ENCODE peak calls at places on chromosomes 6 and 20, in five cellular contexts. L is body of pancreas, Z is A549, A is cardiac fibroblast, K is foreskin fibroblast. D is an unnamed sample.

GRCh38 chr20:48626938-48627736 is 200.7 kb downstream of the PREX1 start:
- DNase-seq in K (no peak), L (no peak), A (no peak), Z (no peak), D (no peak)

GRCh38 chr6:26034901-26035300 is 52.3 kb upstream of the HFE start:
- DNase-seq in Z (no peak), A (no peak), K (no peak), L (no peak), D (no peak)

GRCh38 chr6:9583946-9584345 is 830.9 kb downstream of the TFAP2A start:
- DNase-seq in L (no peak), A (no peak), K (peak; percentile 23), Z (no peak), D (no peak)

GRCh38 chr20:18986895-18987580 is 173.5 kb downstream of the SCP2D1 start:
- DNase-seq in K (no peak), Z (no peak), L (no peak), A (no peak), D (no peak)

GRCh38 chr6:39439342-39440038 is 117.0 kb upstream of the KCNK16 start:
- DNase-seq in Z (no peak), L (no peak), A (no peak), K (no peak), D (no peak)

GRCh38 chr6:119328866-119329806 is 20.4 kb downstream of the MAN1A1 start:
- DNase-seq in A (no peak), L (no peak), Z (no peak), K (no peak), D (no peak)

GRCh38 chr20:24906806-24907205 is 42.3 kb upstream of the CST7 start:
- DNase-seq in Z (no peak), L (no peak), K (no peak), A (no peak), D (no peak)

GRCh38 chr6:37696841-37697735 is 595 bp downstream of the MDGA1 start:
- DNase-seq in L (peak; percentile 35), A (no peak), K (no peak), Z (peak; percentile 24), D (peak; percentile 22)

GRCh38 chr20:20498081-20498861 is 130.4 kb downstream of the INSM1 start:
- DNase-seq in A (no peak), Z (no peak), L (no peak), K (peak; percentile 12), D (peak; percentile 14)

GRCh38 chr6:39821014-39821738 is 29.0 kb downstream of the DAAM2 start:
- DNase-seq in L (no peak), K (no peak), A (no peak), Z (no peak), D (no peak)

GRCh38 chr6:112936476-112936875 is 589.3 kb downstream of the RFPL4B start:
- DNase-seq in L (no peak), Z (no peak), A (peak; percentile 58), K (peak; percentile 86), D (peak; percentile 79)

GRCh38 chr6:5359413-5359812 is 98.1 kb downstream of the FARS2 start:
- DNase-seq in K (no peak), A (no peak), L (peak; percentile 10), Z (no peak), D (no peak)

GRCh38 chr6:170448745-170449144 is 104.4 kb downstream of the PSMB1 start:
- DNase-seq in Z (no peak), L (no peak), K (no peak), A (no peak), D (no peak)

DNA sequence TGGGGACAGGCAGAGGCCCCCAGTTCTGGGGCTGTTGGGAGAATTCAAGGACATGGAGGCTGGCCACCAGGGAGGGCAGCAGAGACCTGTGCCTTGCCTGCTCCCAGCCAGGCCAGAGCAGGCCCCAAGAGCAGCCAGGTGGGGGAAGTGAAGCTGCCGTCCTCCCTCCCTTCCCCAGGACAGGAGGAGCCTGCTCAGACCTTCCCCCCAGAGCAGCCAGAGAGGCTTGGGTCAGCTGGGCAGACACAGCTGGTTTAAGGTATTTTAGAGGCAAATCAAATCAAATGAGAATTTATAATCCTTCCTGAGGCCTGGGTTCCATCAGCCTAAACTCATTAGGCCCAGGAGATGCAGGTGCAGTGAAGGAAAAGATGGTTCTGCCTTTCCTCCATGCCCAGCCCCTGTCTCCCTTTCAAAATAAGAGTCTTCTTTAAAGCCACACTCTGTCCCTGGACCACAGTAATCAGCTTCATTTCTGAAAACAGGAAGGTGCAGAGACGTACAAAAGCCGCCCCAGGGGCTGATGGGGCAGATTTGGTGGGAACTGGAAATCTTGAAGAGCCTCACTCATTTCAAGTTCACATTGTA is 21.7 kb downstream of the BMP7 start:
- DNase-seq in Z (no peak), K (no peak), L (no peak), A (no peak), D (no peak)
- TF ChIP-seq CTCF in Z (no peak), K (no peak), L (no peak), A (no peak), D (no peak)

GRCh38 chr6:116512155-116512559 is 718 bp downstream of the CALHM5 start:
- DNase-seq in Z (no peak), A (peak; percentile 34), L (no peak), K (no peak), D (no peak)
- H3K4me3 ChIP-seq in Z (no peak overlapping the region), A (peak overlapping the region; percentile 62), L (no peak overlapping the region), K (peak overlapping the region; percentile 64), D (peak overlapping the region; percentile 50)

GRCh38 chr20:10774357-10774943 is 100.7 kb upstream of the JAG1 start:
- DNase-seq in Z (no peak), K (no peak), A (no peak), L (no peak), D (no peak)
- TF ChIP-seq CTCF in Z (no peak), K (no peak), A (no peak), L (no peak), D (no peak)

DNA sequence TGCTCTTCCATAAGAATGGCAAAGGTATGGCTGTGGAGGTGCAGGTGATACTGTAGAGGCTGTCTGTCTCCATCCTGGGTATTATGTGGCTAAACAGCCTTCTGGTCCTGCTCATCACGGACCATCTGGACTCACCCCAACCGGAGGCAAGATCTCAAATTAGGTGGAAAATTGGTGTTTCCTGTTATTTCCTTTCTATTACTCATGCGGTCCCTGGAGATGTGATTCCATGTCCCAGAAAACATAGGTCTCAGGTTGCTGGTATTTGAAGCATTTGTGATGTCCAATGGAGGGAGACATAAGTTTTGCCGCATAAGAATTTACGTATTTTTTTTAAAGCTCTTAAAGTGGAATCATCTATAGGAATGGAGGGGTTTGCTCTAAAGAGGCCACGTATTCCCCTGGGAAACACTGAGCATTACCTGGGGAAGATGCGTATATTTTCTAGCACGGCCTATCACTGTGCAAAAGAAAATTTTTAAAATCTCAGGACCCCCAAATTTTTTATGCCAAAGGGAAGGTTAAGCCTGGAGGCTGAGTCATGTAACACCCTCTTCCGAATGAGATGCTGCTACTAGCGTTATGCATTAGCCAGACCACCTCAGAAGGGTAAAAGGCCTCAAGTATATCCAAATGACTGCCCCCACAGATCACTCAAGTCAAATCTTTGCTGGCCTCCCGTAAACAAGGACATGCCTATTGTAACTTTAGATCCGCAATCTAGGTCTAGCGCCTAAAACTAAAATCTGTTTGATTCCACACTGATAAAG is 22.4 kb upstream of the PBOV1 start:
- DNase-seq in Z (no peak), A (no peak), K (no peak), L (no peak), D (peak; percentile 88)
- H3K4me3 ChIP-seq in Z (no peak overlapping the region), A (no peak overlapping the region), K (no peak overlapping the region), L (no peak overlapping the region), D (no peak overlapping the region)

GRCh38 chr20:15378151-15378550 is 1040.7 kb upstream of the FLRT3 start:
- DNase-seq in K (no peak), L (no peak), Z (no peak), A (no peak), D (no peak)
- TF ChIP-seq CTCF in K (peak; percentile 5), L (no peak), Z (peak; percentile 6), A (no peak), D (peak; percentile 32)

GRCh38 chr6:16160794-16161193 is 31.9 kb downstream of the MYLIP start:
- DNase-seq in Z (no peak), K (no peak), A (no peak), L (no peak), D (no peak)

GRCh38 chr6:16158943-16159557 is 30.2 kb downstream of the MYLIP start:
- DNase-seq in A (no peak), L (no peak), Z (no peak), K (no peak), D (no peak)

GRCh38 chr6:16163066-16163465 is 34.2 kb downstream of the MYLIP start:
- DNase-seq in Z (no peak), L (no peak), A (no peak), K (no peak), D (no peak)

GRCh38 chr6:16163535-16164300 is 34.8 kb downstream of the MYLIP start:
- DNase-seq in L (no peak), A (peak; percentile 37), K (no peak), Z (no peak), D (no peak)

GRCh38 chr6:16162003-16162402 is 33.1 kb downstream of the MYLIP start:
- DNase-seq in A (no peak), Z (no peak), K (no peak), L (no peak), D (no peak)
- H3K4me3 ChIP-seq in A (no peak overlapping the region), Z (no peak overlapping the region), K (no peak overlapping the region), L (no peak overlapping the region), D (no peak overlapping the region)

GRCh38 chr20:49693435-49694171 is 20.1 kb downstream of the B4GALT5 start:
- DNase-seq in A (no peak), L (no peak), K (no peak), Z (no peak), D (no peak)

GRCh38 chr20:49692941-49693340 is 20.7 kb downstream of the B4GALT5 start:
- DNase-seq in L (no peak), K (no peak), A (no peak), Z (no peak), D (no peak)

GRCh38 chr20:49687595-49688567 is 25.8 kb downstream of the B4GALT5 start:
- DNase-seq in L (no peak), Z (no peak), K (no peak), A (no peak), D (no peak)

GRCh38 chr20:49691818-49692568 is 21.7 kb downstream of the B4GALT5 start:
- DNase-seq in K (no peak), A (no peak), Z (no peak), L (no peak), D (no peak)

GRCh38 chr20:49690899-49691620 is 22.6 kb downstream of the B4GALT5 start:
- DNase-seq in Z (no peak), A (peak; percentile 73), L (peak; percentile 92), K (no peak), D (peak; percentile 42)
- TF ChIP-seq CTCF in Z (no peak), A (no peak), L (no peak), K (no peak), D (no peak)

GRCh38 chr6:105178110-105178509 is 1.7 kb downstream of the POPDC3 start:
- DNase-seq in K (peak; percentile 87), L (no peak), Z (no peak), A (peak; percentile 61), D (peak; percentile 85)
- H3K4me3 ChIP-seq in K (no peak overlapping the region), L (no peak overlapping the region), Z (peak overlapping the region; percentile 66), A (no peak overlapping the region), D (no peak overlapping the region)

GRCh38 chr6:156587751-156588301 is 189.4 kb upstream of the ARID1B start:
- DNase-seq in A (no peak), K (no peak), Z (no peak), L (no peak), D (no peak)

GRCh38 chr6:156589281-156589680 is 187.9 kb upstream of the ARID1B start:
- DNase-seq in L (no peak), Z (no peak), K (peak; percentile 9), A (peak; percentile 62), D (peak; percentile 78)

GRCh38 chr6:156593893-156594292 is 183.3 kb upstream of the ARID1B start:
- DNase-seq in L (no peak), Z (no peak), A (no peak), K (no peak), D (no peak)

GRCh38 chr6:156593127-156593526 is 184.1 kb upstream of the ARID1B start:
- DNase-seq in A (no peak), L (no peak), Z (no peak), K (no peak), D (no peak)

GRCh38 chr6:156590482-156590881 is 186.7 kb upstream of the ARID1B start:
- DNase-seq in L (no peak), Z (no peak), K (no peak), A (no peak), D (no peak)
- TF ChIP-seq CTCF in L (no peak), Z (no peak), K (no peak), A (no peak), D (no peak)